ENCODE peak calls at places on chromosomes 4 and X, in six cellular contexts. One of them, this sample, is unnamed.

GRCh38 chr4:79317711-79318110 is 8.2 kb downstream of the NAA11 start:
- DNase-seq in Calu3: no peak
- DNase-seq in IMR-90: no peak
- DNase-seq in tibial nerve: no peak
- DNase-seq in A549: no peak
- DNase-seq in GM12878: no peak
- DNase-seq in this sample: no peak

GRCh38 chr4:139587452-139587851 is 31.4 kb upstream of the SETD7 start:
- DNase-seq in GM12878: no peak
- DNase-seq in tibial nerve: no peak
- DNase-seq in A549: no peak
- DNase-seq in IMR-90: no peak
- DNase-seq in Calu3: no peak
- DNase-seq in this sample: no peak

GRCh38 chrX:10021461-10022272 is 54.5 kb downstream of the CLDN34 start:
- DNase-seq in IMR-90: peak
- DNase-seq in Calu3: no peak
- DNase-seq in GM12878: no peak
- DNase-seq in tibial nerve: no peak
- DNase-seq in A549: no peak
- DNase-seq in this sample: no peak

GRCh38 chr4:1377606-1378261 is 28.5 kb downstream of the NKX1-1 start:
- DNase-seq in GM12878: no peak
- DNase-seq in A549: no peak
- DNase-seq in IMR-90: no peak
- DNase-seq in tibial nerve: no peak
- DNase-seq in Calu3: no peak
- DNase-seq in this sample: no peak

GRCh38 chr4:10929818-10930217 is 245.2 kb upstream of the CLNK start:
- DNase-seq in A549: no peak
- DNase-seq in GM12878: no peak
- DNase-seq in tibial nerve: no peak
- DNase-seq in IMR-90: no peak
- DNase-seq in Calu3: no peak
- DNase-seq in this sample: no peak

GRCh38 chr4:17347445-17347844 is 164.4 kb downstream of the QDPR start:
- DNase-seq in IMR-90: peak
- DNase-seq in GM12878: no peak
- DNase-seq in tibial nerve: no peak
- DNase-seq in Calu3: peak
- DNase-seq in A549: peak
- DNase-seq in this sample: peak

GRCh38 chrX:15464704-15465103 is 28.4 kb downstream of the PIR start:
- DNase-seq in GM12878: no peak
- DNase-seq in A549: no peak
- DNase-seq in Calu3: no peak
- DNase-seq in tibial nerve: no peak
- DNase-seq in IMR-90: peak
- DNase-seq in this sample: no peak

GRCh38 chr4:136864580-136865185 is 667.6 kb downstream of the PCDH18 start:
- DNase-seq in tibial nerve: no peak
- DNase-seq in GM12878: peak
- DNase-seq in A549: peak
- DNase-seq in IMR-90: peak
- DNase-seq in Calu3: peak
- DNase-seq in this sample: peak

GRCh38 chr4:110357521-110357920 is 118.4 kb upstream of the ENPEP start:
- DNase-seq in A549: no peak
- DNase-seq in IMR-90: no peak
- DNase-seq in tibial nerve: no peak
- DNase-seq in GM12878: no peak
- DNase-seq in Calu3: no peak
- DNase-seq in this sample: no peak

GRCh38 chrX:154719132-154719675 is 31.7 kb downstream of the GAB3 start:
- DNase-seq in IMR-90: peak
- DNase-seq in GM12878: no peak
- DNase-seq in Calu3: no peak
- DNase-seq in tibial nerve: no peak
- DNase-seq in A549: no peak
- DNase-seq in this sample: peak

GRCh38 chrX:69412661-69413060 is 91.5 kb upstream of the NALF2 start:
- DNase-seq in GM12878: no peak
- DNase-seq in tibial nerve: no peak
- DNase-seq in IMR-90: no peak
- DNase-seq in Calu3: no peak
- DNase-seq in A549: no peak
- DNase-seq in this sample: no peak

DNA sequence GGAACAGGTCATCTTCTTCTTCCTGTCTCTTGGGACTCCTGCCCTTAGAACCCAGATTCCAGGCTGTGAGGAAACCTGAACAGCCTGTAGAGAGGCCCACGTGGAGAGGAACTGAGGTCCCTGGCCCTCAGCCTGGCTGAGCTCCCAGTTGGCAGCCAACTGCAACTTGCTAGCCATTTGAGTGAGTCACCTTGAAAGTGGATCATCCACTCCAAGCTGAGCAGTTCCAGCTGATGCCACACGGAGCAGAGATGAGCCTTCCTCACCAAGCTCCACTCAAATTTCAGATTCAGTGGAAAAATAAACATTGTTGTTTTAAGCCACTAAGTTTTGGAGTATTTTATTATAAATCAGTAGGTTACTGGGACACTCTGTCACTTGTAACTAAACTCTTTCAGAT is 392.5 kb downstream of the BCOR start:
- DNase-seq in Calu3: peak
- DNase-seq in A549: peak
- DNase-seq in tibial nerve: peak
- DNase-seq in IMR-90: peak
- DNase-seq in GM12878: no peak
- DNase-seq in this sample: peak
- TF ChIP-seq CTCF in Calu3: no peak
- TF ChIP-seq CTCF in A549: no peak
- TF ChIP-seq CTCF in tibial nerve: peak
- TF ChIP-seq CTCF in IMR-90: peak
- TF ChIP-seq CTCF in GM12878: peak
- TF ChIP-seq CTCF in this sample: no peak

GRCh38 chr4:26235500-26235899 is 85.3 kb upstream of the RBPJ start:
- DNase-seq in A549: no peak
- DNase-seq in IMR-90: peak
- DNase-seq in tibial nerve: peak
- DNase-seq in GM12878: no peak
- DNase-seq in Calu3: no peak
- DNase-seq in this sample: no peak
- TF ChIP-seq CTCF in A549: no peak
- TF ChIP-seq CTCF in IMR-90: no peak
- TF ChIP-seq CTCF in tibial nerve: no peak
- TF ChIP-seq CTCF in GM12878: no peak
- TF ChIP-seq CTCF in Calu3: no peak
- TF ChIP-seq CTCF in this sample: no peak

DNA sequence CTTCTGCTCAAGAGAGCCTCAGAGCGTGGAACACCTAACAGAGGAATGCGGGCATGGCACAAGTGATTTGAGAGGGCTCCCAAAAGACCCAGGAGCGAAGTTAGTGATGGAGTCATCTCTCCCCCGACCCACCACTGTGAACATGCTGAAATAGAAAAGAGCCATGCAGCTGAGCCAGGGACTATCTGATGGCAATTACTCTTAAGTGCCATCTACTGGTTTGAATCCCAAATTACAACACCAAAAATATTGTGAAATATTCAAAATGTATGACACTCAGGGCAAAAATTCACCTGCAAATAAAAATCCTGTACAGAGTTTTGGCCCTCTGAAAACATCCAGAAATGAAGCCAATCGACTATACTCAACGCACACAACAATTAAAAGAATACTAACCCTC is 2038.9 kb upstream of the ADGRL3 start:
- DNase-seq in Calu3: no peak
- DNase-seq in IMR-90: no peak
- DNase-seq in tibial nerve: no peak
- DNase-seq in GM12878: no peak
- DNase-seq in A549: no peak
- DNase-seq in this sample: no peak
- TF ChIP-seq CTCF in Calu3: no peak
- TF ChIP-seq CTCF in IMR-90: no peak
- TF ChIP-seq CTCF in tibial nerve: no peak
- TF ChIP-seq CTCF in GM12878: peak
- TF ChIP-seq CTCF in A549: no peak
- TF ChIP-seq CTCF in this sample: no peak

GRCh38 chrX:151901821-151902220 is 10.9 kb upstream of the MAGEA4 start:
- DNase-seq in IMR-90: no peak
- DNase-seq in GM12878: no peak
- DNase-seq in A549: no peak
- DNase-seq in tibial nerve: no peak
- DNase-seq in Calu3: no peak
- DNase-seq in this sample: no peak
- TF ChIP-seq CTCF in IMR-90: no peak
- TF ChIP-seq CTCF in GM12878: no peak
- TF ChIP-seq CTCF in A549: no peak
- TF ChIP-seq CTCF in tibial nerve: no peak
- TF ChIP-seq CTCF in Calu3: no peak
- TF ChIP-seq CTCF in this sample: no peak

DNA sequence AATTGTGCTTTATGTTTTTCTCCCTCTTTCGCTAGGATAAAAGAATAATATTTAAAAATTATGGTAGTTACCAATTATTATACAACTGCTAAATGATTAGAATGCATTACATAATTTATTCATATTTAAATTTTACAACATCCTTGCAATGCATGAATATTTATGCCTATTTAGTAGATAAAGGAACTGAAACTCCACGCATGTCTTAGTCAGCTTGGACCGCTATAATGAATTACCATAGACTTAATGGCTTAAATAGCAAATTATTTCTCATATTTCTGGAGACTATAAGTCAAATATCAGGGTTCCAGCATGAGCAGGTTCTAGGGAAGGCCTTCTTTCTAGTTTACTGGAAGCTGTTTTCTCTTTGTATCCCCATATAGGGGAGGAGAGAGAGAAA is 1555.4 kb upstream of the ADGRL3 start:
- DNase-seq in Calu3: no peak
- DNase-seq in A549: no peak
- DNase-seq in IMR-90: no peak
- DNase-seq in GM12878: no peak
- DNase-seq in tibial nerve: no peak
- DNase-seq in this sample: no peak
- TF ChIP-seq CTCF in Calu3: no peak
- TF ChIP-seq CTCF in A549: no peak
- TF ChIP-seq CTCF in IMR-90: no peak
- TF ChIP-seq CTCF in GM12878: no peak
- TF ChIP-seq CTCF in tibial nerve: no peak
- TF ChIP-seq CTCF in this sample: no peak

DNA sequence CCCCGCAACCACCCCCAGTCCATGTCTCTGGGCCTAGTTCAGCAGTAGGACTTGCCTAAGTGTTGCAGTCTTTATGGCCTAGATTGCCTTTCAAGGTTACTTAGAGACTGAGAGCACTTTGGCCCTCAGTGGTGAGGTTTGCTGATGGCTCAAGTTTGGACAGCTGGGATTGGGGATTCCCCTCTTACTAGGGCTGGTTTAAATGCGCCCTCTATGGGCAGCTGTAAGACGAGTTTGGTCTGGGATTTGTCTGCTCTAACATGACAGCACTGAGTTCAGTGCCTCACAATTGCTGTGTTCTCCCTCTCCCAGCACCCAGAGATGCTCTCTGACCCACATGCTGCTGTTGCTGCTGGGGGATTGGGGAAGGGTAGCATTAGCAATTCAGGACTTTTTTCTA is 23.1 kb downstream of the DACH2 start:
- DNase-seq in IMR-90: peak
- DNase-seq in GM12878: no peak
- DNase-seq in tibial nerve: no peak
- DNase-seq in A549: no peak
- DNase-seq in Calu3: no peak
- DNase-seq in this sample: no peak
- TF ChIP-seq CTCF in IMR-90: peak
- TF ChIP-seq CTCF in GM12878: peak
- TF ChIP-seq CTCF in tibial nerve: no peak
- TF ChIP-seq CTCF in A549: no peak
- TF ChIP-seq CTCF in Calu3: no peak
- TF ChIP-seq CTCF in this sample: no peak